ENCODE peak calls at places on chromosome 21, in four cellular contexts. Y, W, V and M are unnamed samples.

GRCh38 chr21:29547998-29548397 is 249.3 kb downstream of the BACH1 start:
- DNase-seq in Y (no peak), V (no peak), W (no peak), M (no peak)

GRCh38 chr21:14241322-14241721 is 25.4 kb downstream of the RBM11 start:
- DNase-seq in V (no peak), Y (no peak), W (no peak), M (no peak)

GRCh38 chr21:45870851-45871615 is 110.5 kb upstream of the COL6A1 start:
- DNase-seq in W (no peak), Y (no peak), V (no peak), M (no peak)

GRCh38 chr21:38986460-38987395 is 181.0 kb downstream of the ETS2 start:
- DNase-seq in Y (no peak), V (no peak), W (no peak), M (no peak)

GRCh38 chr21:37907076-37907475 is 9.2 kb downstream of the KCNJ6 start:
- DNase-seq in W (peak; percentile 23), Y (no peak), V (no peak), M (no peak)

GRCh38 chr21:42238185-42238934 is 19.4 kb downstream of the ABCG1 start:
- DNase-seq in W (no peak), Y (peak; percentile 17), V (no peak), M (no peak)

GRCh38 chr21:37828515-37828914 is 87.7 kb downstream of the KCNJ6 start:
- DNase-seq in V (no peak), W (no peak), Y (no peak), M (no peak)

GRCh38 chr21:39688010-39688409 is 57.0 kb upstream of the IGSF5 start:
- DNase-seq in Y (no peak), W (no peak), V (no peak), M (no peak)

GRCh38 chr21:34612557-34612956 is 2.4 kb downstream of the RCAN1 start:
- DNase-seq in V (no peak), W (no peak), Y (no peak), M (no peak)

GRCh38 chr21:30129246-30129645 is 37.4 kb downstream of the CLDN17 start:
- DNase-seq in V (no peak), Y (no peak), W (no peak), M (no peak)

GRCh38 chr21:46098303-46099141 is 610 bp downstream of the COL6A2 start:
- DNase-seq in W (no peak), V (no peak), Y (no peak), M (no peak)

GRCh38 chr21:34933609-34934345 is 115.3 kb downstream of the RUNX1 start:
- DNase-seq in V (no peak), Y (no peak), W (no peak), M (no peak)

GRCh38 chr21:35206141-35207125 is 157.3 kb upstream of the RUNX1 start:
- DNase-seq in W (no peak), V (no peak), Y (no peak), M (no peak)

GRCh38 chr21:14603202-14603601 is 57.1 kb upstream of the SAMSN1 start:
- DNase-seq in W (peak; percentile 67), Y (no peak), V (no peak), M (no peak)

GRCh38 chr21:34548782-34549376 is 36.9 kb upstream of the KCNE1 start:
- DNase-seq in W (no peak), Y (no peak), V (no peak), M (no peak)

GRCh38 chr21:45613396-45613795 is 30.1 kb upstream of the PCBP3 start:
- DNase-seq in V (no peak), Y (no peak), W (no peak), M (no peak)

GRCh38 chr21:25552856-25553255 is 54.4 kb downstream of the MRPL39 start:
- DNase-seq in Y (no peak), W (no peak), V (no peak), M (no peak)

GRCh38 chr21:46569071-46569470 is 35.8 kb downstream of the S100B start:
- DNase-seq in Y (no peak), W (no peak), V (no peak), M (no peak)

GRCh38 chr21:22154579-22155274 is 1156.5 kb downstream of the NCAM2 start:
- DNase-seq in Y (no peak), W (no peak), V (no peak), M (no peak)

GRCh38 chr21:40015818-40016217 is 148.6 kb downstream of the PCP4 start:
- DNase-seq in V (no peak), W (no peak), Y (no peak), M (no peak)

GRCh38 chr21:43313221-43313938 is 113.6 kb downstream of the SIK1 start:
- DNase-seq in Y (no peak), V (no peak), W (no peak), M (no peak)

GRCh38 chr21:38148046-38148445 is 108.7 kb upstream of the KCNJ15 start:
- DNase-seq in W (peak; percentile 19), V (no peak), Y (no peak), M (no peak)

GRCh38 chr21:15063821-15064575 is 802 bp downstream of the NRIP1 start:
- DNase-seq in Y (peak; percentile 27), V (peak; percentile 4), W (peak; percentile 48), M (no peak)

GRCh38 chr21:34526618-34527290 is 14.7 kb upstream of the KCNE1 start:
- DNase-seq in Y (peak; percentile 27), V (no peak), W (peak; percentile 97), M (no peak)

GRCh38 chr21:45317401-45318145 is 29.9 kb upstream of the POFUT2 start:
- DNase-seq in V (no peak), W (peak; percentile 59), Y (no peak), M (no peak)

GRCh38 chr21:21714396-21714795 is 716.2 kb downstream of the NCAM2 start:
- DNase-seq in Y (no peak), W (peak; percentile 5), V (no peak), M (no peak)

GRCh38 chr21:26739189-26739588 is 106.0 kb downstream of the ADAMTS1 start:
- DNase-seq in V (no peak), Y (no peak), W (no peak), M (no peak)

GRCh38 chr21:39651206-39651605 is 38.5 kb downstream of the B3GALT5 start:
- DNase-seq in Y (no peak), W (no peak), V (no peak), M (no peak)

GRCh38 chr21:26844258-26845065 is 747 bp downstream of the ADAMTS1 start:
- DNase-seq in W (peak; percentile 33), Y (no peak), V (no peak), M (no peak)

GRCh38 chr21:43848771-43849170 is 16.3 kb upstream of the AGPAT3 start:
- DNase-seq in W (no peak), V (no peak), Y (no peak), M (no peak)

GRCh38 chr21:42640486-42640885 is 12.9 kb upstream of the PDE9A start:
- DNase-seq in V (no peak), W (no peak), Y (no peak), M (no peak)

GRCh38 chr21:14880922-14881321 is 183.9 kb downstream of the NRIP1 start:
- DNase-seq in W (peak; percentile 91), Y (no peak), V (no peak), M (no peak)

GRCh38 chr21:44934276-44934675 is 5.6 kb upstream of the SLX9 start:
- DNase-seq in Y (no peak), W (no peak), V (no peak), M (no peak)

GRCh38 chr21:15967661-15968060 is 237.9 kb downstream of the USP25 start:
- DNase-seq in V (no peak), Y (no peak), W (peak; percentile 40), M (no peak)

GRCh38 chr21:45439171-45439872 is 34.4 kb downstream of the COL18A1 start:
- DNase-seq in Y (peak; percentile 87), V (peak; percentile 78), W (peak; percentile 90), M (no peak)

GRCh38 chr21:41061701-41062100 is 106.3 kb upstream of the BACE2 start:
- DNase-seq in V (no peak), W (no peak), Y (no peak), M (no peak)

GRCh38 chr21:16196521-16197208 is 466.9 kb downstream of the USP25 start:
- DNase-seq in Y (no peak), W (no peak), V (no peak), M (no peak)

GRCh38 chr21:44618909-44619308 is 7.0 kb downstream of the KRTAP10-8 start:
- DNase-seq in Y (peak; percentile 50), V (peak; percentile 46), W (peak; percentile 19), M (no peak)

GRCh38 chr21:35086357-35086756 is 37.3 kb upstream of the RUNX1 start:
- DNase-seq in W (peak; percentile 81), V (no peak), Y (no peak), M (no peak)